ENCODE peak calls at places on chromosomes 6 and 20, in five cellular contexts. One of them, this sample, is unnamed.

GRCh38 chr6:165830761-165831160 is 167.7 kb upstream of the PDE10A start:
- DNase-seq in K562: no peak
- DNase-seq in aorta: no peak
- DNase-seq in neuronal stem cell: no peak
- DNase-seq in GM23248: no peak
- DNase-seq in this sample: no peak

GRCh38 chr6:30091577-30092381 is 16.2 kb upstream of the RNF39 start:
- DNase-seq in K562: no peak
- DNase-seq in aorta: peak; percentile 47
- DNase-seq in neuronal stem cell: no peak
- DNase-seq in GM23248: peak; percentile 89
- DNase-seq in this sample: peak; percentile 95

GRCh38 chr6:63597142-63598000 is 25.1 kb downstream of the LOC128125822 start:
- DNase-seq in K562: no peak
- DNase-seq in aorta: no peak
- DNase-seq in neuronal stem cell: no peak
- DNase-seq in GM23248: peak; percentile 56
- DNase-seq in this sample: no peak

GRCh38 chr20:48377940-48378339 is 449.9 kb downstream of the PREX1 start:
- DNase-seq in K562: no peak
- DNase-seq in aorta: no peak
- DNase-seq in neuronal stem cell: no peak
- DNase-seq in GM23248: no peak
- DNase-seq in this sample: no peak

GRCh38 chr6:111892431-111892830 is 19.2 kb upstream of the FYN start:
- DNase-seq in K562: no peak
- DNase-seq in aorta: no peak
- DNase-seq in neuronal stem cell: no peak
- DNase-seq in GM23248: no peak
- DNase-seq in this sample: no peak

GRCh38 chr20:10253750-10254149 is 35.1 kb downstream of the SNAP25 start:
- DNase-seq in K562: no peak
- DNase-seq in aorta: no peak
- DNase-seq in neuronal stem cell: no peak
- DNase-seq in GM23248: no peak
- DNase-seq in this sample: no peak

GRCh38 chr20:2165871-2166270 is 64.2 kb downstream of the STK35 start:
- DNase-seq in K562: no peak
- DNase-seq in aorta: no peak
- DNase-seq in neuronal stem cell: no peak
- DNase-seq in GM23248: no peak
- DNase-seq in this sample: no peak

GRCh38 chr20:8388707-8389106 is 256.6 kb downstream of the PLCB1 start:
- DNase-seq in K562: no peak
- DNase-seq in aorta: no peak
- DNase-seq in neuronal stem cell: no peak
- DNase-seq in GM23248: peak; percentile 46
- DNase-seq in this sample: no peak

GRCh38 chr6:57822896-57823358 is 505.5 kb downstream of the PRIM2 start:
- DNase-seq in K562: peak; percentile 14
- DNase-seq in aorta: no peak
- DNase-seq in neuronal stem cell: no peak
- DNase-seq in GM23248: no peak
- DNase-seq in this sample: no peak

GRCh38 chr20:61929561-61929960 is 136.1 kb downstream of the TAF4 start:
- DNase-seq in K562: no peak
- DNase-seq in aorta: no peak
- DNase-seq in neuronal stem cell: no peak
- DNase-seq in GM23248: no peak
- DNase-seq in this sample: no peak

GRCh38 chr20:5831539-5832237 is 81.5 kb downstream of the SHLD1 start:
- DNase-seq in K562: no peak
- DNase-seq in aorta: no peak
- DNase-seq in neuronal stem cell: no peak
- DNase-seq in GM23248: no peak
- DNase-seq in this sample: no peak

GRCh38 chr6:106556368-106556960 is 72.8 kb downstream of the RTN4IP1 start:
- DNase-seq in K562: no peak
- DNase-seq in aorta: no peak
- DNase-seq in neuronal stem cell: no peak
- DNase-seq in GM23248: peak; percentile 55
- DNase-seq in this sample: peak; percentile 43

GRCh38 chr6:14290448-14291388 is 173.1 kb downstream of the CD83 start:
- DNase-seq in K562: no peak
- DNase-seq in aorta: no peak
- DNase-seq in neuronal stem cell: no peak
- DNase-seq in GM23248: no peak
- DNase-seq in this sample: no peak

GRCh38 chr6:4577406-4577805 is 198.8 kb upstream of the CDYL start:
- DNase-seq in K562: no peak
- DNase-seq in aorta: no peak
- DNase-seq in neuronal stem cell: no peak
- DNase-seq in GM23248: peak; percentile 92
- DNase-seq in this sample: no peak

GRCh38 chr20:53539516-53539915 is 54.1 kb downstream of the ZNF217 start:
- DNase-seq in K562: no peak
- DNase-seq in aorta: no peak
- DNase-seq in neuronal stem cell: no peak
- DNase-seq in GM23248: no peak
- DNase-seq in this sample: no peak

GRCh38 chr20:17646901-17647301 is 35.1 kb downstream of the RRBP1 start:
- DNase-seq in K562: no peak
- DNase-seq in aorta: peak; percentile 30
- DNase-seq in neuronal stem cell: no peak
- DNase-seq in GM23248: no peak
- DNase-seq in this sample: no peak

GRCh38 chr20:3857405-3857804 is 10.8 kb downstream of the MAVS start:
- DNase-seq in K562: no peak
- DNase-seq in aorta: no peak
- DNase-seq in neuronal stem cell: no peak
- DNase-seq in GM23248: no peak
- DNase-seq in this sample: peak; percentile 53

GRCh38 chr6:137873273-137873762 is 6.3 kb downstream of the TNFAIP3 start:
- DNase-seq in K562: peak; percentile 48
- DNase-seq in aorta: peak; percentile 80
- DNase-seq in neuronal stem cell: no peak
- DNase-seq in GM23248: peak; percentile 91
- DNase-seq in this sample: peak; percentile 95

GRCh38 chr6:137871299-137871698 is 4.2 kb downstream of the TNFAIP3 start:
- DNase-seq in K562: no peak
- DNase-seq in aorta: no peak
- DNase-seq in neuronal stem cell: no peak
- DNase-seq in GM23248: no peak
- DNase-seq in this sample: no peak

GRCh38 chr6:137870744-137871247 is 3.7 kb downstream of the TNFAIP3 start:
- DNase-seq in K562: no peak
- DNase-seq in aorta: no peak
- DNase-seq in neuronal stem cell: no peak
- DNase-seq in GM23248: no peak
- DNase-seq in this sample: no peak

GRCh38 chr6:137870286-137870685 is 3.2 kb downstream of the TNFAIP3 start:
- DNase-seq in K562: no peak
- DNase-seq in aorta: no peak
- DNase-seq in neuronal stem cell: no peak
- DNase-seq in GM23248: no peak
- DNase-seq in this sample: no peak

DNA sequence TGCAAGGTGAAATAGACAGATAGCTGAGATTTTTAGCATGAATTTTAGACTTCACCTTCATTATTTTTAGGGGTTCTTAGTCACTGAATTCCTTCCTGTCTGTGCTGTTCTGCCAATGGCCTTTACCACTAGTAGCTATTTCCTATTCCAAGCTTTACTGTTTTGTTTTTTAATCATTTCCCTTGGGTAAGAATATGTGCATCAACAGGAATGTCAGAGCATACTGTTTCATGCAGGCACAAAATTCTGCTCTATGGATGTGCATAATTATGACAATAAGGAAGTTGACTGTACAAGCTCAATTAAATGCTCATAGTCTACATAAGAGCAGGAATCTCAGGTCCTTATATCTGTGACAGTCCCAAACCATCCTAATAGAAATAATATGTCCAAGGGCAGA is 5.0 kb downstream of the TNFAIP3 start:
- DNase-seq in K562: no peak
- DNase-seq in aorta: no peak
- DNase-seq in neuronal stem cell: no peak
- DNase-seq in GM23248: peak; percentile 72
- DNase-seq in this sample: no peak
- H3K27ac ChIP-seq in K562: no peak overlapping the region
- H3K27ac ChIP-seq in aorta: no peak overlapping the region
- H3K27ac ChIP-seq in neuronal stem cell: no peak overlapping the region
- H3K27ac ChIP-seq in GM23248: peak overlapping the region; percentile 51
- H3K27ac ChIP-seq in this sample: peak overlapping the region; percentile 46

DNA sequence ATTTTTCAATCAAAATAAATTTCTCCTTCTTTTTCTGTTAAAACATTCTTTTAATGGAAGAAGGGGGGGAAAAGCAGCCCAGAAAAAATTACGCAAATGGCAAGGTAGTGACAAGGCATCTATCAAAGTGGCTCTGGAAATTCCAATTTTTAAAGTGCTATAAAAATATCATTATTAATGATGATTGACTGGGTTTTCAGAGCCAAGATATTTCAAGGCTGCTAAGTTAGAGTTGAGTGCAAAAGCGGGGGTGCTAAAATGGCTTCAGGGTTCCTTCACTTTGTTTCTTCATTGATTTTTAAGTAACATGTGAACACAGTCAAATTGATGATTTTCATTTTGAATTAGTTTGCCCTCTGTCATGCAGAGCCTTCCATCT is 171.7 kb upstream of the CITED2 start:
- DNase-seq in K562: no peak
- DNase-seq in aorta: no peak
- DNase-seq in neuronal stem cell: no peak
- DNase-seq in GM23248: no peak
- DNase-seq in this sample: no peak
- H3K27ac ChIP-seq in K562: no peak overlapping the region
- H3K27ac ChIP-seq in aorta: no peak overlapping the region
- H3K27ac ChIP-seq in neuronal stem cell: no peak overlapping the region
- H3K27ac ChIP-seq in GM23248: no peak overlapping the region
- H3K27ac ChIP-seq in this sample: peak overlapping the region; percentile 41

GRCh38 chr6:33724281-33725023 is 13.0 kb upstream of the UQCC2 start:
- DNase-seq in K562: no peak
- DNase-seq in aorta: no peak
- DNase-seq in neuronal stem cell: no peak
- DNase-seq in GM23248: no peak
- DNase-seq in this sample: no peak
- H3K27ac ChIP-seq in K562: no peak overlapping the region
- H3K27ac ChIP-seq in aorta: no peak overlapping the region
- H3K27ac ChIP-seq in neuronal stem cell: no peak overlapping the region
- H3K27ac ChIP-seq in GM23248: no peak overlapping the region
- H3K27ac ChIP-seq in this sample: no peak overlapping the region

GRCh38 chr20:34976286-34976685 is 20.6 kb downstream of the MYH7B start:
- DNase-seq in K562: no peak
- DNase-seq in aorta: no peak
- DNase-seq in neuronal stem cell: no peak
- DNase-seq in GM23248: no peak
- DNase-seq in this sample: no peak
- H3K27ac ChIP-seq in K562: no peak overlapping the region
- H3K27ac ChIP-seq in aorta: no peak overlapping the region
- H3K27ac ChIP-seq in neuronal stem cell: no peak overlapping the region
- H3K27ac ChIP-seq in GM23248: no peak overlapping the region
- H3K27ac ChIP-seq in this sample: no peak overlapping the region

GRCh38 chr6:116971959-116972358 is 94.9 kb downstream of the RFX6 start:
- DNase-seq in K562: peak; percentile 59
- DNase-seq in aorta: no peak
- DNase-seq in neuronal stem cell: peak; percentile 42
- DNase-seq in GM23248: peak; percentile 58
- DNase-seq in this sample: peak; percentile 33
- H3K27ac ChIP-seq in K562: no peak overlapping the region
- H3K27ac ChIP-seq in aorta: no peak overlapping the region
- H3K27ac ChIP-seq in neuronal stem cell: no peak overlapping the region
- H3K27ac ChIP-seq in GM23248: no peak overlapping the region
- H3K27ac ChIP-seq in this sample: no peak overlapping the region